ENCODE peak calls at places on chromosome 19, in four cellular contexts. V is stomach, W is GM23248, T is cardiac muscle cell. F is an unnamed sample.
A peak's percentile ranks its signal among the peaks of the same experiment; 100 is the strongest.

GRCh38 chr19:2888739-2889224 is 11.9 kb upstream of the ZNF57 start:
- DNase-seq in V (no peak), W (peak; percentile 36), T (no peak), F (peak; percentile 80)

GRCh38 chr19:14580623-14581237 is 2.2 kb upstream of the CLEC17A start:
- DNase-seq in V (no peak), W (no peak), T (no peak), F (no peak)

GRCh38 chr19:13583114-13583513 is 76.8 kb upstream of the CACNA1A start:
- DNase-seq in V (no peak), W (no peak), T (no peak), F (no peak)

GRCh38 chr19:2333807-2334211 is 5.3 kb downstream of the SPPL2B start:
- DNase-seq in V (no peak), W (no peak), T (no peak), F (no peak)

GRCh38 chr19:56987184-56987583 is 132.6 kb upstream of the USP29 start:
- DNase-seq in V (no peak), W (no peak), T (no peak), F (no peak)

GRCh38 chr19:51371186-51371690 is 1.2 kb downstream of the NKG7 start:
- DNase-seq in V (no peak), W (no peak), T (no peak), F (no peak)

GRCh38 chr19:3982701-3983541 is 2.3 kb downstream of the EEF2 start:
- DNase-seq in V (no peak), W (peak; percentile 89), T (peak; percentile 47), F (no peak)

GRCh38 chr19:45790942-45791341 is 1.7 kb downstream of the DMWD start:
- DNase-seq in V (no peak), W (no peak), T (no peak), F (no peak)

GRCh38 chr19:37779139-37780035 is at the start of gene ZNF573:
- DNase-seq in V (peak; percentile 82), W (peak; percentile 96), T (peak; percentile 93), F (peak; percentile 87)

GRCh38 chr19:12521996-12522395 is 29.3 kb downstream of the ZNF564 start:
- DNase-seq in V (no peak), W (no peak), T (no peak), F (no peak)

GRCh38 chr19:33389574-33390119 is 16.1 kb downstream of the CEBPG start:
- DNase-seq in V (no peak), W (no peak), T (no peak), F (peak; percentile 32)

GRCh38 chr19:33388817-33389573 is 15.5 kb downstream of the CEBPG start:
- DNase-seq in V (no peak), W (no peak), T (no peak), F (no peak)

GRCh38 chr19:33387351-33388230 is 14.1 kb downstream of the CEBPG start:
- DNase-seq in V (no peak), W (no peak), T (no peak), F (peak; percentile 77)

GRCh38 chr19:33386361-33386858 is 12.9 kb downstream of the CEBPG start:
- DNase-seq in V (no peak), W (no peak), T (no peak), F (no peak)

DNA sequence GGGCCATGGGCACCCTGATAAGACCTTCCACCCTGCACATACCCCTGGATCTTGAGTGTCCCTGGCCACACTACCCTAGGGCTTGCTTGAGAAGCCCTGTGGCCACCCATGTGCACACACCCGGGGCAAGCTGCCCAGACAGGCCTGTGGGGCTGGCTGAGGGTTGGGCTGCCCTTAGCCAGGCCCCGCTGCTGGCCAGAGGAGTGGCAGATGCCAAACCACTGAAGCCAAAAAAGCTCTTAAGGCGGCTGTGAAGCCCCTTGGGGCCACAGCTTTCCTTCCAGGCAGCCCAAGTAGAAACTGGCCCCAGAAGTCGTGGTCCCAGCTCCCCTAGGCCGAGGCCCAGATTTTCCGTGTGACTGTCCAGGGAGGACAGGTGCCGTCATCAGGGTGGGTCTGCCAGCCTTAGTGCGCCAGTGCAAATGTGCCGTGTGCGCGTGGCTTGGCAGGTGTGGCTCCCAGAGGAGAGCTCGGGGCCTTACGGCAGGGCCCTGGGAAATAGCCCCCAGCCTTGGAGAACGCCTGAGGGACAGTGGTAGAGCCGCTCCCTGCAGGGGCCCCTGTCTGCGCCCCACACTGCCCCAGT is 14.8 kb downstream of the CEBPG start:
- DNase-seq in V (no peak), W (no peak), T (no peak), F (no peak)
- H3K27ac ChIP-seq in V (peak overlapping the region; percentile 35), W (no peak overlapping the region), T (no peak overlapping the region), F (peak overlapping the region; percentile 69)

GRCh38 chr19:47107201-47107952 is 6.2 kb downstream of the ZC3H4 start:
- DNase-seq in V (peak; percentile 32), W (peak; percentile 70), T (no peak), F (no peak)

GRCh38 chr19:47109541-47110375 is 3.8 kb downstream of the ZC3H4 start:
- DNase-seq in V (no peak), W (peak; percentile 60), T (peak; percentile 61), F (no peak)

GRCh38 chr19:47107953-47108746 is 5.4 kb downstream of the ZC3H4 start:
- DNase-seq in V (no peak), W (peak; percentile 55), T (peak; percentile 31), F (no peak)

GRCh38 chr19:47110521-47111080 is 3.0 kb downstream of the ZC3H4 start:
- DNase-seq in V (no peak), W (peak; percentile 25), T (no peak), F (no peak)

DNA sequence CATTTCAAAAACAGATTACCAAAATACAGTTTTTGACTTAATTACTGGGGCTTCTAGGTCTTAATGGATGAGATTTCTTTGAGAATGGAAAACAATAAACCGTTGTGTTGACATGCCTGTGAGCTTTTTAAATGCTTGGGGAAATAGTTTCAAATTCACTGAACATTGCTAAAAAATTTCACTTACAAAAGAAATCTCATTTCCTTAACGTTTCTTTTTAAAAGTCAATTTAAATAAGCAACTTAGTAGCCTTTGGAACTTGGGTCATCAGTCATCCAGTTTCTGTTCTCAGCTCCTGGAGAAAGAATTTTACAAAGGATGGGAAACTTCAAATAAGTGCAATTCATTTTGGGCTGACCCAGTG is 4.4 kb downstream of the ZC3H4 start:
- DNase-seq in V (no peak), W (no peak), T (no peak), F (no peak)
- H3K4me3 ChIP-seq in V (peak overlapping the region; percentile 94), W (peak overlapping the region; percentile 78), T (no peak overlapping the region), F (peak overlapping the region; percentile 83)

GRCh38 chr19:33507021-33507956 is 14.3 kb downstream of the PEPD start:
- DNase-seq in V (no peak), W (no peak), T (peak; percentile 20), F (no peak)

GRCh38 chr19:33505168-33505567 is 16.4 kb downstream of the PEPD start:
- DNase-seq in V (no peak), W (no peak), T (no peak), F (no peak)

GRCh38 chr19:33506498-33506897 is 15.1 kb downstream of the PEPD start:
- DNase-seq in V (no peak), W (no peak), T (no peak), F (no peak)

GRCh38 chr19:33503791-33504444 is 17.7 kb downstream of the PEPD start:
- DNase-seq in V (no peak), W (no peak), T (no peak), F (peak; percentile 45)

GRCh38 chr19:33505823-33506222 is 15.8 kb downstream of the PEPD start:
- DNase-seq in V (no peak), W (no peak), T (no peak), F (peak; percentile 3)
- H3K27ac ChIP-seq in V (no peak overlapping the region), W (no peak overlapping the region), T (no peak overlapping the region), F (no peak overlapping the region)

GRCh38 chr19:10621966-10622365 is 3.4 kb upstream of the SLC44A2 start:
- DNase-seq in V (no peak), W (no peak), T (no peak), F (no peak)

GRCh38 chr19:10625762-10626138 is 397 bp downstream of the SLC44A2 start:
- DNase-seq in V (no peak), W (no peak), T (no peak), F (no peak)

GRCh38 chr19:10624585-10624984 is 768 bp upstream of the SLC44A2 start:
- DNase-seq in V (peak; percentile 41), W (no peak), T (no peak), F (no peak)

GRCh38 chr19:10620786-10621185 is 4.6 kb upstream of the SLC44A2 start:
- DNase-seq in V (no peak), W (no peak), T (no peak), F (no peak)

GRCh38 chr19:10625003-10625761 is at the start of gene SLC44A2:
- DNase-seq in V (peak; percentile 94), W (peak; percentile 86), T (peak; percentile 75), F (peak; percentile 87)
- H3K4me3 ChIP-seq in V (peak within 1 kb of the TSS; percentile 68), W (peak within 1 kb of the TSS; percentile 69), T (peak within 1 kb of the TSS; percentile 51), F (peak within 1 kb of the TSS; percentile 52)

GRCh38 chr19:36203293-36203692 is 11.2 kb downstream of the ZNF565 start:
- DNase-seq in V (no peak), W (no peak), T (no peak), F (no peak)

GRCh38 chr19:36198116-36198515 is 16.3 kb downstream of the ZNF565 start:
- DNase-seq in V (no peak), W (no peak), T (peak; percentile 4), F (no peak)

GRCh38 chr19:36196249-36196648 is 18.2 kb downstream of the ZNF565 start:
- DNase-seq in V (no peak), W (no peak), T (no peak), F (no peak)

DNA sequence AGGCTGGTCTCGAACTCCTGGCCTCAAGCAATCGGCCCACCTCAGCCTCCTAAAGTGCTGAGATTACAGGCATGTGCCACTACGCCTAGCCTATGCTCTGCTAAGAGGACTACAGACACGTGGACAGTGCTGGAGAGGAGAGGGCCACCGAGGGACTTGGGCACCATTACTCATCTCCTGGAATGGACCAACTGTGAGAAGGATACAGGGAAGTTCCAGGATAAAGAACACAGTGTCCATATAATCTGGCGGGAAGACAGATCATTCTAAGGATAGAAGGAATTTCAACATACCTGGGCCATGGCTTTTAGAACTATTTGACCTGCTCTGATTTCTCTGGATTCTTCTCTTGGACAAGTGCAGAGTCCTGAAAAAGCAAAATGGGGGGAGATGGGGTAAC is 12.8 kb downstream of the ZNF565 start:
- DNase-seq in V (no peak), W (no peak), T (no peak), F (no peak)
- H3K27ac ChIP-seq in V (no peak overlapping the region), W (no peak overlapping the region), T (no peak overlapping the region), F (no peak overlapping the region)

GRCh38 chr19:21750586-21751128 is 16.7 kb downstream of the ZNF100 start:
- DNase-seq in V (no peak), W (no peak), T (no peak), F (no peak)
- H3K4me3 ChIP-seq in V (no peak overlapping the region), W (no peak overlapping the region), T (no peak overlapping the region), F (no peak overlapping the region)

GRCh38 chr19:47348819-47349795 is at the start of gene DHX34:
- DNase-seq in V (peak; percentile 99), W (peak; percentile 99), T (peak; percentile 100), F (peak; percentile 98)
- H3K27ac ChIP-seq in V (peak within 1 kb of the TSS; percentile 69), W (peak within 1 kb of the TSS; percentile 37), T (no peak within 1 kb of the TSS), F (peak within 1 kb of the TSS; percentile 27)

GRCh38 chr19:27955484-27955883 is 1257.5 kb downstream of the UQCRFS1 start:
- DNase-seq in V (no peak), W (no peak), T (no peak), F (no peak)
- H3K4me3 ChIP-seq in V (no peak overlapping the region), W (no peak overlapping the region), T (no peak overlapping the region), F (no peak overlapping the region)

GRCh38 chr19:18893573-18894253 is 2.2 kb downstream of the CERS1 start:
- DNase-seq in V (no peak), W (no peak), T (no peak), F (no peak)
- H3K27ac ChIP-seq in V (no peak overlapping the region), W (no peak overlapping the region), T (no peak overlapping the region), F (no peak overlapping the region)

F was measured in left lung.